ENCODE peak calls at places on chromosomes 13 and 19, in four cellular contexts. Z is HepG2, V is K562, G is GM12878. N is an unnamed sample.

GRCh38 chr13:26973946-26974345 is 197.7 kb downstream of the USP12 start:
- DNase-seq in Z (no peak), V (no peak), G (no peak), N (no peak)

GRCh38 chr13:112328936-112329335 is 47.2 kb upstream of the SPACA7 start:
- DNase-seq in Z (no peak), V (no peak), G (no peak), N (no peak)

GRCh38 chr13:46629811-46630413 is 76.9 kb downstream of the LRCH1 start:
- DNase-seq in Z (no peak), V (no peak), G (no peak), N (no peak)

GRCh38 chr13:90824027-90824426 is 523.5 kb upstream of the MIR17HG start:
- DNase-seq in Z (no peak), V (no peak), G (no peak), N (no peak)

GRCh38 chr13:51808811-51809210 is 4.8 kb upstream of the DHRS12 start:
- DNase-seq in Z (no peak), V (no peak), G (no peak), N (no peak)

GRCh38 chr19:8224394-8225145 is 15.4 kb downstream of the CERS4 start:
- DNase-seq in Z (no peak), V (no peak), G (no peak), N (no peak)

GRCh38 chr13:70795484-70795883 is 687.2 kb upstream of the KLHL1 start:
- DNase-seq in Z (peak; percentile 2), V (no peak), G (no peak), N (peak; percentile 19)

GRCh38 chr13:24709186-24709913 is 29.1 kb downstream of the ATP12A start:
- DNase-seq in Z (no peak), V (no peak), G (no peak), N (no peak)

GRCh38 chr19:13090511-13091231 is 12.0 kb downstream of the LYL1 start:
- DNase-seq in Z (no peak), V (no peak), G (no peak), N (no peak)

GRCh38 chr19:11375143-11375948 is 880 bp downstream of the SWSAP1 start:
- DNase-seq in Z (peak; percentile 31), V (no peak), G (no peak), N (peak; percentile 27)

GRCh38 chr19:14954071-14954655 is 12.9 kb downstream of the OR7C2 start:
- DNase-seq in Z (no peak), V (peak; percentile 83), G (no peak), N (no peak)

GRCh38 chr13:92843549-92843948 is 383.1 kb upstream of the GPC6 start:
- DNase-seq in Z (no peak), V (no peak), G (no peak), N (peak; percentile 22)

GRCh38 chr19:38877781-38878574 is at the start of gene RINL:
- DNase-seq in Z (no peak), V (peak; percentile 48), G (no peak), N (no peak)

GRCh38 chr19:38070573-38070972 is 153.4 kb downstream of the DPF1 start:
- DNase-seq in Z (no peak), V (no peak), G (no peak), N (no peak)

GRCh38 chr19:33350538-33351309 is 22.8 kb upstream of the CEBPG start:
- DNase-seq in Z (no peak), V (no peak), G (no peak), N (no peak)

GRCh38 chr19:54010474-54010873 is 19.0 kb downstream of the CACNG6 start:
- DNase-seq in Z (no peak), V (no peak), G (no peak), N (no peak)

GRCh38 chr13:20388184-20388583 is 137.5 kb downstream of the CRYL1 start:
- DNase-seq in Z (no peak), V (no peak), G (no peak), N (no peak)

GRCh38 chr13:20390526-20391175 is 135.0 kb downstream of the CRYL1 start:
- DNase-seq in Z (no peak), V (no peak), G (no peak), N (no peak)

GRCh38 chr13:20389696-20390525 is 135.7 kb downstream of the CRYL1 start:
- DNase-seq in Z (no peak), V (no peak), G (no peak), N (no peak)

GRCh38 chr13:20387006-20387405 is 138.7 kb downstream of the CRYL1 start:
- DNase-seq in Z (no peak), V (no peak), G (no peak), N (no peak)

DNA sequence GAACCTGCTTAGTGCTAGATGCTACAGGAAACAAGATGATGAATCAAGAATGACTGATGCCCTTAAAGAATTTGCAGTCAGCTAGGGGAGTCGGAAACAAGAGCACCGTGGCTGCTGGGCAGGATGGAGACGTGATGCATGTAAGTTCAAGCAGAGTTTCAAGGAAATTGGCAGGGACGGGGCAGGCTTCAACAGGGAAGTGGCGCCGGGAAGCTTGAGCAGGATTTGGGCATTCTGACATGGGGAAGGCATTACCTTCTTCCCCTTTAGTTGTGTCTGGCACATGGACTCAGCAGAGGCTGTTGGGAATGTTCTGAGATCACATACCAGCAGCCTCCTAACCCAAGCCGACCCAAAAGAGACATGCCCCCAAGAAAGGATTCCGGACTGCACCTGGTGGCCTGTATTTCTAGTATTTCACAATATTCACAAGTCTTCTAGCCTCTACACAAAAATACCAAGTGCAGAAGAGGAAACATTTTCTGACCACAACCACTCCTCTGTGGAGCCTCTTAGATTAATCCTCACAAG is 138.2 kb downstream of the CRYL1 start:
- DNase-seq in Z (no peak), V (no peak), G (no peak), N (no peak)
- TF ChIP-seq FOXM1 in Z (no peak), V (no peak), G (no peak), N (no peak)

GRCh38 chr13:49814551-49815270 is 22.2 kb upstream of the KPNA3 start:
- DNase-seq in Z (peak; percentile 41), V (no peak), G (no peak), N (no peak)
- TF ChIP-seq FOXM1 in Z (no peak), V (no peak), G (no peak), N (no peak)

DNA sequence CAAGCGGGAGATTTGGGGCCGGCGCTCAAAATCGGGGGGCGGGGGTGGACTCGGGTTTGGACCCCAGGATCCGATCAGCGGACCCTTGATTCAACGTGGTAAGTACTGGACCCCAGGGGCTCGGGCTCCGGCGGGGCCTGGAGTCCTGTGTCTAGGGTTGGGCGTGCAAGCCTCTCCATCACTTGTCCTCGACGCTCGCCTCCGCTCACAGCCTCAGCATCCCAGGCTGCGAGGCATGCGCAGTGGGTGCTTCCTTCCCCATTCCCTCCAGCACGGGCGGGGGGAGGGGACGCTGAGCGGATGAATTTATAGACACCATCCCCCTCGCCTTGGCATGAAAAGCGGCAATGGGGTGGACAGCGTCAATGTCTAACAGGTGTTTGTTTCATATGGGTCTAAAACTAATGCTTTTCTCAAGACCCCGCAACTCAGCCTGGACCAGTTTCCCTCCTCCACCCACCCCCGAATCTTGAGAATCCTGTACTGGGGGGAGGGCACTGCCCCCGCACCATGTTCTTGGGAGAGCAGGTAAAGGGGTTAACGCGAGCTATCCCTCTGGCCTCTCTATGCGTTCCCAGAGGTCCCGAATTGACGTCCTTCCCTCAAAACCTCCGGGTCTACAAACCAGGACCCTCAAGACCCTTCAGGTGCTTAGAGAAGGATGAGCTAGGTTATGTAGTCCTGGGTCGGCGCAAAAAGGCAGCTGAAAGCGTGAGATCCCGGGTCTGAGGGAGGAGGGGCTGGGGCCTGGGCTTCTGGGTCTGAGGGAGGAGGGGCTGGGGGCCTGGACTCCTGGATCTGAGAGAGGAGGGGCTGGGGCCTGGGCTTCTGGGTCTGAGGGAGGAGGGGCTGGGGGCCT is 556 bp downstream of the CPT1C start:
- DNase-seq in Z (no peak), V (no peak), G (no peak), N (no peak)
- TF ChIP-seq FOXM1 in Z (no peak), V (no peak), G (no peak), N (no peak)

GRCh38 chr13:72505376-72505775 is 222.1 kb downstream of the MZT1 start:
- DNase-seq in Z (no peak), V (no peak), G (no peak), N (no peak)
- TF ChIP-seq FOXM1 in Z (no peak), V (no peak), G (no peak), N (no peak)

DNA sequence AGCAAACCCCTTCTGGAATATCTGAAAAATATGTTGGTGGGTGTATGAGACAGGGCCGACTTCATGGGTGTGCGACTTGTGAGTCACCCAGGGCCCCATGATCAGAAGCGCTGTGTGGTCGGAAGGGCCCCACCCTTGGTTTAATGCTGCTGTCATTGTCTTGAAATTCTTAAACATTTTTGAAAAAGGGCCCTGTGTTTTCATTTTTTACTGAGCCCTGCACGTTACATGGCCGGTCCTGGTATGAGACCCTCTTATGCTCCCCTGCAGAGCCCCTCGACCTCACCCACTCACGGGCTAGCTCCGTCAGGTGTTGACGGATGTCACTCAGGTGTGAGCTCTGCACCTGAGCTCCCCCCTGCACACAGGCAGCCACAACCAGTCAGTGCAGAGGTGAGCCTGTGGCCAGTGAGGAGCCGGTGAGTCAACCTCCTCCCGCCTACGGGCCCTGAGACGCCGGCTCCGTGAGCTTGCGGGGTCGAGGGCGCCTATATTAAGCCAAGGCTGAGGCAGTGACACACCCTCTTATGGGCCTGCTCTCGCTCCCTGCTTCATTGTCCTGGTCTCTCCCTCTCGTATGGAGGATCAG is 27.7 kb downstream of the GADD45B start:
- DNase-seq in Z (no peak), V (no peak), G (no peak), N (peak; percentile 31)
- TF ChIP-seq FOXM1 in Z (no peak), V (no peak), G (no peak), N (no peak)

GRCh38 chr13:99083976-99084375 is 106.1 kb upstream of the DOCK9 start:
- DNase-seq in Z (no peak), V (no peak), G (no peak), N (no peak)
- TF ChIP-seq FOXM1 in Z (no peak), V (no peak), G (no peak), N (no peak)

N was measured in HEK293T.